ENCODE peak calls at places on chromosomes 5 and 9, in six cellular contexts. W is PC-9, D is mesenchymal stem cell, U is GM23248, C is hepatocyte, T is fibroblast of lung. G is an unnamed sample.

GRCh38 chr9:12462861-12463260 is 230.3 kb upstream of the TYRP1 start:
- DNase-seq in W (no peak), D (no peak), U (no peak), C (no peak), T (no peak), G (no peak)

GRCh38 chr9:34124103-34124502 is 2.4 kb downstream of the DCAF12 start:
- DNase-seq in W (no peak), D (peak; percentile 32), U (peak; percentile 28), C (no peak), T (no peak), G (no peak)

GRCh38 chr5:51138164-51138563 is 245.1 kb upstream of the ISL1 start:
- DNase-seq in W (no peak), D (no peak), U (no peak), C (no peak), T (no peak), G (no peak)

GRCh38 chr9:120446681-120447080 is 133.3 kb downstream of the CDK5RAP2 start:
- DNase-seq in W (no peak), D (no peak), U (no peak), C (no peak), T (no peak), G (peak; percentile 60)

GRCh38 chr5:92945630-92946097 is 635.4 kb downstream of the NR2F1-AS1 start:
- DNase-seq in W (no peak), D (no peak), U (peak; percentile 22), C (no peak), T (peak; percentile 31), G (peak; percentile 83)

GRCh38 chr5:10288600-10289213 is 19.0 kb downstream of the CMBL start:
- DNase-seq in W (peak; percentile 95), D (no peak), U (no peak), C (peak; percentile 42), T (no peak), G (no peak)

GRCh38 chr9:70042461-70043215 is 1.0 kb upstream of the MAMDC2 start:
- DNase-seq in W (no peak), D (no peak), U (no peak), C (no peak), T (no peak), G (no peak)

GRCh38 chr5:180688326-180689070 is 39.1 kb upstream of the FLT4 start:
- DNase-seq in W (no peak), D (no peak), U (no peak), C (no peak), T (no peak), G (no peak)

GRCh38 chr5:36152324-36153298 is 700 bp downstream of the SKP2 start:
- DNase-seq in W (peak; percentile 50), D (peak; percentile 51), U (peak; percentile 48), C (no peak), T (peak; percentile 45), G (peak; percentile 32)

GRCh38 chr5:37249820-37250175 is 622 bp upstream of the CPLANE1 start:
- DNase-seq in W (no peak), D (no peak), U (no peak), C (no peak), T (no peak), G (no peak)
- H2AFZ ChIP-seq in W (peak overlapping the region; percentile 94), D (peak overlapping the region; percentile 55), U (peak overlapping the region; percentile 98), C (peak overlapping the region; percentile 97), T (peak overlapping the region; percentile 94), G (peak overlapping the region; percentile 93)

DNA sequence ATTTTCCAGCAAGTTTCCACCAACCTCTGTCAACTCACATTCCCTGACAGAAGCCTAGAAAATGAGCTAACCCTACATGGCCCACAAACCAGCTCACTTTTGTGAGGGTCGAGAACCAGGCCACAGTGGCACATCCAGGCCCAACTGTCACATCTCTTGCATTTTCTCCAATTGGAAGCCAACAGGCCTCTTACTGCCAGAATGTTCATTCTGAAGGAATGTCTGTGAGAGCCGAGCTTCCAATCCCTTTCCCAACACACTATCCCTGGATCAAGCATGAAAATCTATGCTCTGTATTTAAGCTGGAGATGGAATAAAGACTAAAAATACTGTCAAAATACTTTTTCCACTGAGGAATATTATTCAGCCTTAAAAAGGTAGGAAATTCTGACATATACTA is 20.0 kb downstream of the MARCHF3 start:
- DNase-seq in W (no peak), D (no peak), U (peak; percentile 63), C (no peak), T (no peak), G (peak; percentile 47)
- H2AFZ ChIP-seq in W (no peak overlapping the region), D (no peak overlapping the region), U (no peak overlapping the region), C (no peak overlapping the region), T (no peak overlapping the region), G (no peak overlapping the region)

GRCh38 chr9:111917201-111917600 is 20.6 kb downstream of the UGCG start:
- DNase-seq in W (no peak), D (no peak), U (no peak), C (no peak), T (no peak), G (no peak)
- H2AFZ ChIP-seq in W (no peak overlapping the region), D (no peak overlapping the region), U (no peak overlapping the region), C (no peak overlapping the region), T (no peak overlapping the region), G (no peak overlapping the region)

DNA sequence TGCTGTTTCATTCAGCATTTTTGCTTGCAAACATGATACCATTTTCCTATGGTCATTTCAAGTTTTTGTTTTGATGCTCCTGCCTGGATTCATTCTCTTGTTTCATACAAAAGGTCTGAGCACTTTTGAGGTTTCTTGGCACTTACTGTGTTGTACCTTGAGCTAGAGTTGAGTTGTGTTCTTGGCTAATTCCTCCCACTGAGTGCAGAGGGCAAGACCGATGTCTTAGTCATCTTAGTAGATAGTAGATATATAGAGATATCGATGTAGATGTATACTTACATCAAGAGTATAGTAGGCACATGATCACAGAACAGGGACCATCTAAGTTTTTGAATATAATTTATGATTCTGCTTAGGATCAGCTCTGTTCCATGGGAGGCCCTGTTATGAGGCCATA is 366.6 kb downstream of the OSTF1 start:
- DNase-seq in W (no peak), D (no peak), U (no peak), C (no peak), T (no peak), G (no peak)
- H2AFZ ChIP-seq in W (no peak overlapping the region), D (no peak overlapping the region), U (no peak overlapping the region), C (no peak overlapping the region), T (no peak overlapping the region), G (no peak overlapping the region)

GRCh38 chr5:151618907-151619306 is 27.8 kb upstream of the FAT2 start:
- DNase-seq in W (peak; percentile 44), D (no peak), U (no peak), C (no peak), T (no peak), G (no peak)
- H2AFZ ChIP-seq in W (no peak overlapping the region), D (no peak overlapping the region), U (no peak overlapping the region), C (no peak overlapping the region), T (no peak overlapping the region), G (no peak overlapping the region)

GRCh38 chr5:110017854-110018253 is 328.1 kb downstream of the MAN2A1 start:
- DNase-seq in W (no peak), D (no peak), U (no peak), C (no peak), T (no peak), G (no peak)

GRCh38 chr5:110008131-110008530 is 318.4 kb downstream of the MAN2A1 start:
- DNase-seq in W (no peak), D (no peak), U (no peak), C (no peak), T (no peak), G (peak; percentile 45)

GRCh38 chr5:110007101-110007500 is 317.4 kb downstream of the MAN2A1 start:
- DNase-seq in W (no peak), D (no peak), U (no peak), C (no peak), T (no peak), G (no peak)

GRCh38 chr5:110018509-110018908 is 328.8 kb downstream of the MAN2A1 start:
- DNase-seq in W (no peak), D (no peak), U (no peak), C (no peak), T (no peak), G (no peak)

DNA sequence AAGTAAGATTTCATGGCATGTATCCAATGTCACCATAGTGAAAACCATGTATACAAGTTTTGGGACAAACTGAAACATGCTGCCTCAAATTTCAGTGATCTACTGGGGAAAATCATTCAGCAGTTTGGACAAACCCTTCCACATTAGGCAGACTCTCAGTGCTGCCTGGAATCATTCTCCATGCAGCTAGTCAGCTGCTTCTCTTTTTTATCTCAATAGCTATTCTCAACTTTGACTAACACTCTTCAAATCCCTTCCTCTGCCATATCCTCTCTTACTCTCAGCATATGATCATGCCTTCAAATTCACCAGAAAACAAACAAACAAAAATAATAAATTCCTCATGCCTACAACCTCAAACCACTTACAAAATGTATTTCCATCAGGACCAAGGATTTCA is 323.3 kb downstream of the MAN2A1 start:
- DNase-seq in W (no peak), D (no peak), U (no peak), C (no peak), T (no peak), G (no peak)
- H2AFZ ChIP-seq in W (no peak overlapping the region), D (no peak overlapping the region), U (no peak overlapping the region), C (no peak overlapping the region), T (no peak overlapping the region), G (no peak overlapping the region)

DNA sequence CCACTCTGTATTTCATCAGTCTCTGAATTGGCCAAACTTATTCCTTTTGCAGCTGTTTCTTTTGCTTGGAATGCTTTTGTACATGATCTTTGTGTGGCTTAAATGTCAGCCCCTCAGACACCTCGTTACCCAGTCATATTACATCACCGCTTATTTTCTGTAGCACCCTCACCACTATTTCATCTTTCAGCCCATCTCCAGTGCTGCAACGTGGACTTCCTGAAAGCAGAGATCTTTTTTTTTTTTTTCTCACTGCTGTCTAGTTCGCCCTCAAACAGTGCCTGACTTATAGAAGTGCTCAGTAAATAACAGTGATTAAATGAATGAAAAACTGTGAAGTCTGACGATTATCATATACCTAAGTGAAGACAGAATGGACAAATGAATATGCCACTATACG is 835 bp downstream of the SRA1 start:
- DNase-seq in W (no peak), D (peak; percentile 41), U (peak; percentile 62), C (no peak), T (peak; percentile 57), G (peak; percentile 53)
- H2AFZ ChIP-seq in W (no peak overlapping the region), D (no peak overlapping the region), U (peak overlapping the region; percentile 69), C (no peak overlapping the region), T (no peak overlapping the region), G (no peak overlapping the region)

GRCh38 chr5:4440536-4440935 is 699.6 kb upstream of the ADAMTS16 start:
- DNase-seq in W (no peak), D (no peak), U (no peak), C (no peak), T (no peak), G (no peak)

GRCh38 chr5:4447657-4448056 is 692.5 kb upstream of the ADAMTS16 start:
- DNase-seq in W (no peak), D (no peak), U (no peak), C (no peak), T (no peak), G (no peak)

DNA sequence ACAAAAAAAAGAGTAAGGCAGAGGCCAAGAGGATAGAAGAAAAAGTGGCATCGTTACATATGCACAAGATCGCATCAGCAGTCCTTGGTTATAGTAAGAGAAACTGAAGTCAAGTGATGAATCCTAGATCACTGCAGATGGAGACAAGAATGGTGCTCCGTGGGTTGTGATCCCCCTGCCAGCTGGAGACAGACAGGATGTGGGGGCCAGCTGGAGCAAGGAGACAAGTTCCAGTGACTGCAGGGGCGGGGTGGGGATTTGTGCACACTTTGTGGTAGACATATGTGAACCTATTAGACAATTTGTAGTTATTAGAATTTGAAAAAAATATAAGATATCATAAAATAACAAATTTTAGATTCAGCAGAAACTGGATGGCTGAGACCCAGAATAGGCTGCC is 697.9 kb upstream of the ADAMTS16 start:
- DNase-seq in W (no peak), D (no peak), U (no peak), C (no peak), T (no peak), G (no peak)
- H2AFZ ChIP-seq in W (no peak overlapping the region), D (no peak overlapping the region), U (no peak overlapping the region), C (no peak overlapping the region), T (no peak overlapping the region), G (no peak overlapping the region)

G was measured in astrocyte.